ENCODE peak calls at places on chromosomes 13 and 19, in seven cellular contexts. H is HCT116, K is fibroblast of lung, M is PC-3, B is GM23338, F is astrocyte, P is neural progenitor cell. J is an unnamed sample. For H3K4me1, the result is how much of the 10 kb centered on the place peaks cover.

GRCh38 chr13:24511019-24511823 is 1.4 kb downstream of the PARP4 start:
- DNase-seq in H (peak), K (peak), M (peak), B (peak), F (peak), P (peak), J (peak)

GRCh38 chr13:46516624-46517318 is 36.2 kb upstream of the LRCH1 start:
- DNase-seq in H (no peak), K (no peak), M (no peak), B (peak), F (no peak), P (peak), J (peak)

GRCh38 chr19:19823916-19824315 is 2.4 kb upstream of the ZNF506 start:
- DNase-seq in H (no peak), K (no peak), M (no peak), B (no peak), F (no peak), P (no peak), J (no peak)

GRCh38 chr13:95073826-95074345 is 227.4 kb downstream of the ABCC4 start:
- DNase-seq in H (no peak), K (peak), M (no peak), B (no peak), F (peak), P (no peak), J (no peak)

GRCh38 chr13:113771709-113772331 is 12.8 kb downstream of the TMEM255B start:
- DNase-seq in H (no peak), K (no peak), M (peak), B (no peak), F (no peak), P (no peak), J (peak)

GRCh38 chr19:40741527-40742390 is 8.5 kb downstream of the ACTMAP start:
- DNase-seq in H (no peak), K (no peak), M (no peak), B (peak), F (no peak), P (no peak), J (no peak)

GRCh38 chr13:20711301-20712044 is 8.0 kb downstream of the IL17D start:
- DNase-seq in H (no peak), K (no peak), M (no peak), B (peak), F (no peak), P (peak), J (peak)

GRCh38 chr13:73220966-73221720 is 162.3 kb downstream of the KLF5 start:
- DNase-seq in H (no peak), K (peak), M (no peak), B (no peak), F (no peak), P (no peak), J (no peak)

GRCh38 chr19:51034704-51035103 is at the start of gene KLK12:
- DNase-seq in H (no peak), K (no peak), M (no peak), B (no peak), F (no peak), P (no peak), J (no peak)

GRCh38 chr19:18708452-18709231 is 25.2 kb downstream of the CRTC1 start:
- DNase-seq in H (no peak), K (no peak), M (no peak), B (no peak), F (no peak), P (no peak), J (no peak)

GRCh38 chr13:37617162-37617561 is 18.6 kb upstream of the POSTN start:
- DNase-seq in H (no peak), K (peak), M (peak), B (peak), F (peak), P (no peak), J (peak)

GRCh38 chr19:16801599-16801998 is 27.6 kb upstream of the SIN3B start:
- DNase-seq in H (no peak), K (peak), M (peak), B (no peak), F (peak), P (no peak), J (peak)

GRCh38 chr19:14113762-14114414 is 3.7 kb downstream of the PRKACA start:
- DNase-seq in H (peak), K (no peak), M (peak), B (peak), F (no peak), P (no peak), J (no peak)

GRCh38 chr19:13953021-13953531 is 767 bp downstream of the DCAF15 start:
- DNase-seq in H (no peak), K (peak), M (peak), B (peak), F (no peak), P (peak), J (peak)

GRCh38 chr19:35142531-35143230 is 374 bp upstream of the FXYD7 start:
- DNase-seq in H (no peak), K (no peak), M (peak), B (peak), F (no peak), P (peak), J (peak)

GRCh38 chr13:42893346-42893745 is 98.7 kb downstream of the EPSTI1 start:
- DNase-seq in H (no peak), K (peak), M (peak), B (no peak), F (peak), P (no peak), J (no peak)

DNA sequence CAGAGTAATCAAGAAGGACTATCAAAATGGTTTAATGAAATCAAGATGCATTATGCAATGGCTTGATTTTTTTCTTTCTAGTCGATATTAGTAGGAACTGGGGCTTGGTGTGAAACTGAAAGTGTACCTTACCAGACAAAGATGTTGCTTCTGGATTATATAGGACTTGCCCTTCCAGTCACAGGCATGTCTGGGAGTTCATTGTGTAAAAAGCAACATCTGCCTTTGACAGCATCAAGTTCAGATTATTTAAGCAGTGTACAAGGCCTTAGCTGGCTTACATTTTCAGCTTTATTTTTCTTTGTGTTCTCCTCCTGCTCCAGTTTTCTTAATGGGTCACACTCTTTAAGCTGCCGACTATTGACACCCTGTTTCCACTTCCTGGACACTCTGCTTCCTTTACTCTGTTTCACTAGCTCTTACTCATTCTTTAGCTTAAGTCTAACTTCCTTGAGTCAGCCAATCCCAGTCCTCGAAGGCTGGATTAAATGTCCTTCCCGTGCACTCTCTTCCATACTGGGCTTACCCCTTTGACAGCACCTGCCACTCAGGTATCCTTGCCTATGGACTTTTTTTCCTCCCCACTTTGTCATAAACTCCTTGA is 29.4 kb upstream of the OLFM4 start:
- DNase-seq in H (no peak), K (no peak), M (no peak), B (no peak), F (no peak), P (no peak), J (no peak)
- H3K4me3 ChIP-seq in H (no peak), K (no peak), M (no peak), B (no peak), F (no peak), P (no peak), J (no peak)

GRCh38 chr19:33622505-33622808 is 704 bp downstream of the CHST8 start:
- DNase-seq in H (no peak), K (peak), M (no peak), B (peak), F (no peak), P (peak), J (no peak)
- TF ChIP-seq EZH2 in H (no peak), K (no peak), M (peak), B (peak), F (no peak), P (no peak), J (no peak)

GRCh38 chr19:42283248-42284065 is 14.4 kb downstream of the CIC start:
- DNase-seq in H (peak), K (peak), M (no peak), B (peak), F (peak), P (peak), J (peak)

GRCh38 chr19:42281175-42282035 is 12.4 kb downstream of the CIC start:
- DNase-seq in H (no peak), K (peak), M (no peak), B (peak), F (peak), P (peak), J (peak)

GRCh38 chr19:42282810-42283247 is 13.8 kb downstream of the CIC start:
- DNase-seq in H (no peak), K (no peak), M (no peak), B (no peak), F (no peak), P (no peak), J (no peak)

GRCh38 chr19:42280761-42281174 is 11.7 kb downstream of the CIC start:
- DNase-seq in H (no peak), K (peak), M (no peak), B (no peak), F (peak), P (peak), J (no peak)

DNA sequence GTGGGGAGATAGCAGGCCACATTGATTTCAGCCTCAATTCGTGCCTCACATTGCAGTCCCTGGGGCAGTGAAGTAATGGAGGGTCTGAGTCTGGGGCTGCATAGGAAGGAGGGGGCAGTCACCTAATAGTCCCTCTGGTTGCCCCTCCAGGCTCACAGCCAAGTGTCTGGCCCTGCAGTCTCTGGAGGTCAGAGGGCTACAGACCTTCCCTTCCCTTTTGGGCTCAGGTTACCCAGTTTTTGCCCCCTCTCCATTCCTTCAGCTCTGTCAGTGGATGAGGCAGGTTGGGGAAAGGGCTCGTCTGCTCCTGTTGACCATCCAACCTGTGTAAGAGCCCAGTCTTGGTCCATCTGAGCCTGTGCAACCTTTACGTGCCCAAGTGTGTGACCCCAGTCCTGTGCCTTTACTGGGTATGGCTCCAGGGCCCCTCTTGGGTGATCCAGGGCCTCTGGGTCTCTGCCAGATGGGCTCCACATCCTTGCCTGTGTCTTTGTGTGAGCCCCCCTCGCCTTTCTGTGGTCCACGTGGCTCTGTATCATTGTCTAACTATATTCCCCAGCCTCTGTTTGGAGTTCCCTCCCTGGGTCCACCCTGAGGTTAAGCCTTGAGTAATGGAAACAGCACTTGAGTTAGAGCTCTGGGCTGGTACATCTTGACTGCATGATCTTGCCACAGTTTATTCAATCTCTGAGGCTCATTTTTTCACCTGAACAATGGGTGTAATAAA is 13.1 kb downstream of the CIC start:
- DNase-seq in H (no peak), K (peak), M (no peak), B (no peak), F (peak), P (peak), J (peak)
- H3K4me1 ChIP-seq in H (half or more), K (half or more), M (under half), B (under half), F (half or more), P (under half), J (half or more)

GRCh38 chr19:49142866-49143335 is 12.3 kb downstream of the HRC start:
- DNase-seq in H (no peak), K (peak), M (peak), B (peak), F (peak), P (peak), J (peak)
- H3K4me3 ChIP-seq in H (no peak), K (peak), M (peak), B (peak), F (peak), P (peak), J (peak)

DNA sequence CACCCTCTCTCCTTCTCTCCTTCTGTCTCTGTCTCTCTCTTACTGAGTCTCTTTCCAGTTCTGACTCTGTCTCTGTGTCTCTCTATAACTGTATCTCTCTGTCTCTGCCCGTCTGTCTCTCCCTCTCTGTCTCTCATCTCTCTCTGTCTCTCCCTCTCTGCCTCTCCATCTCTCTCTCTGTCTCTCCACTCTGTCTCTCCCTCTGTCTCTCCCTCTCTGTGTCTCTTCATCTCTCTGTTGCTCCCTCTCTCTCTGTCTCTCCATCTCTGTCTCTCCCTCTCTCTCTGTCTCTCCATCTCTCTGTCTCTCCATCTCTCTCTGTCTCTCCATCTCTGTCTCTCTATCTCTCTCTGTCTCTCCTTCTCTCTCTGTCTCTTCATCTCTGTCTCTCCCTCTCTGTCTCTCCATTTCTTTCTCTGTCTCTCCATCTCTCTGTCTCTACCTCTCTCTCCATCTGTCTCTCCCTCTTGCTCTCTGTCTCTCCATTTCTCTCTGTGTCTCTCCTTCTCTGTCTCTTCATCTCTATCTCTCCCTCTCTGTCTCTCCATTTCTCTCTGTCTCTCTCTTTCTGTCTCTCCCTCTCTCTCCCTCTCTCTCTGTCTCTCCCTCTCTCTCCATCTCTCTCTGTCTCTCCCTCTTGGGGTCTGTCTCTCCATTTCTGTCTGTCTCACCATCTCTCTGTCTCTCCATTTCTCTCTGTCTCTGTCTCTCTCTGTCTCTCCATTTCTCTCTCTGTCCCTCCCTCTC is 3.3 kb upstream of the MEIS3 start:
- DNase-seq in H (no peak), K (no peak), M (no peak), B (no peak), F (no peak), P (no peak), J (no peak)
- TF ChIP-seq EZH2 in H (no peak), K (peak), M (no peak), B (peak), F (peak), P (no peak), J (no peak)

DNA sequence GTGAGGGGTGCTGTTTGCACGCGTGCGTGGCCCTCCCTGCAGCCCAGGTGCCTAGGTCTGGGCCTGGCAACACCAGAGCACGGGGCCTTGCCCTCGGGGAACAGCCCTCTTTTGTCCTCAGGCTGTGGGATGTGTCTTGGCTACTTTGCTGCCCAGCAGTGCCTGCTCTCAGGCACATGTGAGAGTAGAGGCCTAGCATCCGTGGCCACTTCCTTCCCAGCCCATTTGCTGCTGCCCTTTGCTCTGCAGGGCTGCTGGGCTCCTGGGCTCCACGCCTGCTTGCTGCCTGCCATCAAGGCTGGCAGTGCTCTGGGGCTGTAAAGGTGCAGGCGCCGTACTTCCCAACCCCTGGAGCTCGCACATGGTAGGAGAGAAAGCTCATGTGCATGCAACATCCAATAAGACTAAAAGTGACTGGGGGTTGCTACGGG is 46.6 kb downstream of the CAPN12 start:
- DNase-seq in H (no peak), K (no peak), M (no peak), B (no peak), F (no peak), P (no peak), J (no peak)
- H3K4me1 ChIP-seq in H (half or more), K (under half), M (under half), B (under half), F (under half), P (under half), J (under half)